ENCODE peak calls at places on chromosomes 2 and 18, in eight cellular contexts. One of them, this sample, is unnamed. For H3K4me1, the result is how much of the 10 kb centered on the place peaks cover.

GRCh38 chr2:205273148-205273547 is 409.2 kb upstream of the NRP2 start:
- DNase-seq in CD8-positive, alpha-beta memory T cell: no peak
- DNase-seq in stomach: no peak
- DNase-seq in OCI-LY7: no peak
- DNase-seq in tibial artery: no peak
- DNase-seq in H9: no peak
- DNase-seq in CD4-positive, CD25-positive, alpha-beta regulatory T cell: no peak
- DNase-seq in lower lobe of right lung: no peak
- DNase-seq in this sample: no peak

GRCh38 chr2:212032032-212032431 is 506.6 kb downstream of the ERBB4 start:
- DNase-seq in OCI-LY7: no peak
- DNase-seq in stomach: no peak
- DNase-seq in CD8-positive, alpha-beta memory T cell: no peak
- DNase-seq in tibial artery: no peak
- DNase-seq in lower lobe of right lung: no peak
- DNase-seq in CD4-positive, CD25-positive, alpha-beta regulatory T cell: no peak
- DNase-seq in H9: no peak
- DNase-seq in this sample: no peak

GRCh38 chr2:26054598-26055348 is 20.9 kb downstream of the RAB10 start:
- DNase-seq in CD8-positive, alpha-beta memory T cell: no peak
- DNase-seq in lower lobe of right lung: no peak
- DNase-seq in OCI-LY7: no peak
- DNase-seq in stomach: no peak
- DNase-seq in H9: no peak
- DNase-seq in CD4-positive, CD25-positive, alpha-beta regulatory T cell: no peak
- DNase-seq in tibial artery: no peak
- DNase-seq in this sample: no peak

GRCh38 chr18:46418657-46419260 is 238.3 kb downstream of the LOXHD1 start:
- DNase-seq in H9: no peak
- DNase-seq in CD8-positive, alpha-beta memory T cell: no peak
- DNase-seq in tibial artery: peak
- DNase-seq in stomach: no peak
- DNase-seq in lower lobe of right lung: no peak
- DNase-seq in OCI-LY7: no peak
- DNase-seq in CD4-positive, CD25-positive, alpha-beta regulatory T cell: no peak
- DNase-seq in this sample: peak

GRCh38 chr2:8309131-8309530 is 372.7 kb upstream of the ID2 start:
- DNase-seq in stomach: no peak
- DNase-seq in tibial artery: no peak
- DNase-seq in H9: peak
- DNase-seq in CD8-positive, alpha-beta memory T cell: no peak
- DNase-seq in CD4-positive, CD25-positive, alpha-beta regulatory T cell: no peak
- DNase-seq in OCI-LY7: peak
- DNase-seq in lower lobe of right lung: no peak
- DNase-seq in this sample: peak

GRCh38 chr18:79484661-79485621 is 89.2 kb downstream of the NFATC1 start:
- DNase-seq in CD8-positive, alpha-beta memory T cell: peak
- DNase-seq in tibial artery: peak
- DNase-seq in stomach: no peak
- DNase-seq in H9: no peak
- DNase-seq in CD4-positive, CD25-positive, alpha-beta regulatory T cell: no peak
- DNase-seq in lower lobe of right lung: peak
- DNase-seq in OCI-LY7: no peak
- DNase-seq in this sample: no peak

GRCh38 chr2:221573430-221574230 is 1.5 kb upstream of the EPHA4 start:
- DNase-seq in tibial artery: peak
- DNase-seq in CD4-positive, CD25-positive, alpha-beta regulatory T cell: peak
- DNase-seq in OCI-LY7: peak
- DNase-seq in H9: peak
- DNase-seq in stomach: peak
- DNase-seq in lower lobe of right lung: peak
- DNase-seq in CD8-positive, alpha-beta memory T cell: peak
- DNase-seq in this sample: peak

GRCh38 chr18:64271264-64271663 is 122.4 kb upstream of the LINC00305 start:
- DNase-seq in lower lobe of right lung: no peak
- DNase-seq in H9: no peak
- DNase-seq in CD8-positive, alpha-beta memory T cell: no peak
- DNase-seq in OCI-LY7: no peak
- DNase-seq in stomach: no peak
- DNase-seq in tibial artery: no peak
- DNase-seq in CD4-positive, CD25-positive, alpha-beta regulatory T cell: no peak
- DNase-seq in this sample: no peak

GRCh38 chr2:108935231-108935863 is 53.7 kb downstream of the EDAR start:
- DNase-seq in stomach: no peak
- DNase-seq in CD4-positive, CD25-positive, alpha-beta regulatory T cell: no peak
- DNase-seq in H9: no peak
- DNase-seq in OCI-LY7: no peak
- DNase-seq in CD8-positive, alpha-beta memory T cell: no peak
- DNase-seq in lower lobe of right lung: no peak
- DNase-seq in tibial artery: no peak
- DNase-seq in this sample: no peak

GRCh38 chr2:69495008-69495407 is 57.8 kb upstream of the NFU1 start:
- DNase-seq in H9: no peak
- DNase-seq in CD8-positive, alpha-beta memory T cell: no peak
- DNase-seq in CD4-positive, CD25-positive, alpha-beta regulatory T cell: no peak
- DNase-seq in lower lobe of right lung: no peak
- DNase-seq in stomach: no peak
- DNase-seq in OCI-LY7: no peak
- DNase-seq in tibial artery: no peak
- DNase-seq in this sample: no peak

GRCh38 chr18:7417742-7418141 is 149.4 kb upstream of the PTPRM start:
- DNase-seq in lower lobe of right lung: no peak
- DNase-seq in tibial artery: no peak
- DNase-seq in OCI-LY7: no peak
- DNase-seq in stomach: no peak
- DNase-seq in CD8-positive, alpha-beta memory T cell: no peak
- DNase-seq in CD4-positive, CD25-positive, alpha-beta regulatory T cell: no peak
- DNase-seq in H9: no peak
- DNase-seq in this sample: no peak

GRCh38 chr2:157538073-157538472 is 90.6 kb downstream of the ACVR1C start:
- DNase-seq in stomach: no peak
- DNase-seq in lower lobe of right lung: no peak
- DNase-seq in H9: no peak
- DNase-seq in CD8-positive, alpha-beta memory T cell: no peak
- DNase-seq in tibial artery: no peak
- DNase-seq in CD4-positive, CD25-positive, alpha-beta regulatory T cell: no peak
- DNase-seq in OCI-LY7: no peak
- DNase-seq in this sample: no peak

GRCh38 chr2:65437392-65438135 is 5.2 kb upstream of the SPRED2 start:
- DNase-seq in OCI-LY7: no peak
- DNase-seq in stomach: no peak
- DNase-seq in H9: peak
- DNase-seq in CD8-positive, alpha-beta memory T cell: no peak
- DNase-seq in CD4-positive, CD25-positive, alpha-beta regulatory T cell: no peak
- DNase-seq in lower lobe of right lung: no peak
- DNase-seq in tibial artery: no peak
- DNase-seq in this sample: peak

GRCh38 chr2:201938151-201938815 is 95.4 kb upstream of the FZD7 start:
- DNase-seq in stomach: no peak
- DNase-seq in CD4-positive, CD25-positive, alpha-beta regulatory T cell: no peak
- DNase-seq in tibial artery: no peak
- DNase-seq in CD8-positive, alpha-beta memory T cell: no peak
- DNase-seq in H9: no peak
- DNase-seq in lower lobe of right lung: no peak
- DNase-seq in OCI-LY7: no peak
- DNase-seq in this sample: peak

GRCh38 chr18:78976697-78977626 is 2.7 kb upstream of the SALL3 start:
- DNase-seq in stomach: no peak
- DNase-seq in H9: no peak
- DNase-seq in OCI-LY7: no peak
- DNase-seq in CD4-positive, CD25-positive, alpha-beta regulatory T cell: no peak
- DNase-seq in tibial artery: no peak
- DNase-seq in CD8-positive, alpha-beta memory T cell: no peak
- DNase-seq in lower lobe of right lung: no peak
- DNase-seq in this sample: peak

GRCh38 chr2:28269019-28269784 is 123.5 kb upstream of the FOSL2 start:
- DNase-seq in CD4-positive, CD25-positive, alpha-beta regulatory T cell: no peak
- DNase-seq in H9: no peak
- DNase-seq in tibial artery: no peak
- DNase-seq in lower lobe of right lung: no peak
- DNase-seq in stomach: peak
- DNase-seq in OCI-LY7: no peak
- DNase-seq in CD8-positive, alpha-beta memory T cell: no peak
- DNase-seq in this sample: peak
- H3K4me1 ChIP-seq in CD4-positive, CD25-positive, alpha-beta regulatory T cell: under half
- H3K4me1 ChIP-seq in H9: under half
- H3K4me1 ChIP-seq in tibial artery: under half
- H3K4me1 ChIP-seq in lower lobe of right lung: under half
- H3K4me1 ChIP-seq in stomach: under half
- H3K4me1 ChIP-seq in OCI-LY7: under half
- H3K4me1 ChIP-seq in CD8-positive, alpha-beta memory T cell: under half
- H3K4me1 ChIP-seq in this sample: under half

GRCh38 chr2:85237849-85238570 is 89.8 kb downstream of the TGOLN2 start:
- DNase-seq in stomach: no peak
- DNase-seq in H9: peak
- DNase-seq in tibial artery: no peak
- DNase-seq in lower lobe of right lung: peak
- DNase-seq in OCI-LY7: no peak
- DNase-seq in CD8-positive, alpha-beta memory T cell: no peak
- DNase-seq in CD4-positive, CD25-positive, alpha-beta regulatory T cell: no peak
- DNase-seq in this sample: peak

GRCh38 chr2:85240055-85240454 is 87.7 kb downstream of the TGOLN2 start:
- DNase-seq in stomach: no peak
- DNase-seq in H9: no peak
- DNase-seq in tibial artery: no peak
- DNase-seq in lower lobe of right lung: no peak
- DNase-seq in CD4-positive, CD25-positive, alpha-beta regulatory T cell: no peak
- DNase-seq in CD8-positive, alpha-beta memory T cell: no peak
- DNase-seq in OCI-LY7: no peak
- DNase-seq in this sample: no peak

GRCh38 chr2:85239102-85239501 is 88.7 kb downstream of the TGOLN2 start:
- DNase-seq in CD8-positive, alpha-beta memory T cell: no peak
- DNase-seq in OCI-LY7: no peak
- DNase-seq in CD4-positive, CD25-positive, alpha-beta regulatory T cell: no peak
- DNase-seq in tibial artery: no peak
- DNase-seq in lower lobe of right lung: no peak
- DNase-seq in H9: no peak
- DNase-seq in stomach: no peak
- DNase-seq in this sample: no peak

GRCh38 chr2:85236107-85236506 is 91.7 kb downstream of the TGOLN2 start:
- DNase-seq in tibial artery: no peak
- DNase-seq in lower lobe of right lung: no peak
- DNase-seq in H9: no peak
- DNase-seq in stomach: no peak
- DNase-seq in OCI-LY7: no peak
- DNase-seq in CD8-positive, alpha-beta memory T cell: no peak
- DNase-seq in CD4-positive, CD25-positive, alpha-beta regulatory T cell: no peak
- DNase-seq in this sample: no peak

GRCh38 chr2:85238607-85239006 is 89.2 kb downstream of the TGOLN2 start:
- DNase-seq in stomach: no peak
- DNase-seq in CD4-positive, CD25-positive, alpha-beta regulatory T cell: no peak
- DNase-seq in lower lobe of right lung: no peak
- DNase-seq in OCI-LY7: no peak
- DNase-seq in H9: no peak
- DNase-seq in tibial artery: no peak
- DNase-seq in CD8-positive, alpha-beta memory T cell: no peak
- DNase-seq in this sample: no peak
- H3K4me1 ChIP-seq in stomach: under half
- H3K4me1 ChIP-seq in CD4-positive, CD25-positive, alpha-beta regulatory T cell: under half
- H3K4me1 ChIP-seq in lower lobe of right lung: under half
- H3K4me1 ChIP-seq in OCI-LY7: under half
- H3K4me1 ChIP-seq in H9: under half
- H3K4me1 ChIP-seq in tibial artery: under half
- H3K4me1 ChIP-seq in CD8-positive, alpha-beta memory T cell: under half
- H3K4me1 ChIP-seq in this sample: under half

GRCh38 chr2:103235283-103235682 is 473.5 kb downstream of the TMEM182 start:
- DNase-seq in CD4-positive, CD25-positive, alpha-beta regulatory T cell: no peak
- DNase-seq in stomach: no peak
- DNase-seq in H9: no peak
- DNase-seq in OCI-LY7: no peak
- DNase-seq in CD8-positive, alpha-beta memory T cell: no peak
- DNase-seq in lower lobe of right lung: no peak
- DNase-seq in tibial artery: no peak
- DNase-seq in this sample: no peak

GRCh38 chr2:103230813-103231212 is 469.0 kb downstream of the TMEM182 start:
- DNase-seq in CD8-positive, alpha-beta memory T cell: no peak
- DNase-seq in OCI-LY7: no peak
- DNase-seq in lower lobe of right lung: no peak
- DNase-seq in tibial artery: no peak
- DNase-seq in CD4-positive, CD25-positive, alpha-beta regulatory T cell: no peak
- DNase-seq in H9: no peak
- DNase-seq in stomach: no peak
- DNase-seq in this sample: no peak

DNA sequence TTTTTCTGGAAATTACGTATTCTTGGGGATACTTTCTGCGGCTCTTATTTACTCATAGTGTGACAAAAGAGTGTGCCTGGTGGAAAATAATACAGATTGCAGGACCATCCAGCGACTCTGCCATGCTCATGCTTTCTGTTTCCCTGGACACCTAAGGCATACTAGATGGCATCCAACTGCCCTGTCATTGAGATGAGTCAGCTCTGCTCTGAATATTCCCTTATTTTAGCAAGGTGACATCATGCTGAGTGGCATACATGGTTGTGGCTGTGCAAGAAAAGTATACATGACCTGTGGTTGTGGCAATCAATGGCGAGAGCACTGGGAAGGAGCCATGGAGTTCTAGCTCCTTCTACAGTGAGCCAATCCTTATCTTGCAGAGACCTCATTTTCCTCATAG is 471.1 kb downstream of the TMEM182 start:
- DNase-seq in CD8-positive, alpha-beta memory T cell: no peak
- DNase-seq in CD4-positive, CD25-positive, alpha-beta regulatory T cell: no peak
- DNase-seq in tibial artery: no peak
- DNase-seq in OCI-LY7: no peak
- DNase-seq in stomach: no peak
- DNase-seq in lower lobe of right lung: no peak
- DNase-seq in H9: no peak
- DNase-seq in this sample: no peak
- H3K4me1 ChIP-seq in CD8-positive, alpha-beta memory T cell: under half
- H3K4me1 ChIP-seq in CD4-positive, CD25-positive, alpha-beta regulatory T cell: under half
- H3K4me1 ChIP-seq in tibial artery: under half
- H3K4me1 ChIP-seq in OCI-LY7: under half
- H3K4me1 ChIP-seq in stomach: under half
- H3K4me1 ChIP-seq in lower lobe of right lung: under half
- H3K4me1 ChIP-seq in H9: under half
- H3K4me1 ChIP-seq in this sample: under half

GRCh38 chr18:55403555-55403954 is 184.4 kb downstream of the TCF4 start:
- DNase-seq in stomach: no peak
- DNase-seq in tibial artery: no peak
- DNase-seq in OCI-LY7: no peak
- DNase-seq in CD8-positive, alpha-beta memory T cell: no peak
- DNase-seq in H9: no peak
- DNase-seq in lower lobe of right lung: no peak
- DNase-seq in CD4-positive, CD25-positive, alpha-beta regulatory T cell: no peak
- DNase-seq in this sample: no peak

GRCh38 chr18:55400590-55401274 is 187.3 kb downstream of the TCF4 start:
- DNase-seq in tibial artery: no peak
- DNase-seq in CD8-positive, alpha-beta memory T cell: no peak
- DNase-seq in lower lobe of right lung: no peak
- DNase-seq in CD4-positive, CD25-positive, alpha-beta regulatory T cell: no peak
- DNase-seq in stomach: no peak
- DNase-seq in OCI-LY7: no peak
- DNase-seq in H9: no peak
- DNase-seq in this sample: no peak

GRCh38 chr18:55402731-55403405 is 185.1 kb downstream of the TCF4 start:
- DNase-seq in CD4-positive, CD25-positive, alpha-beta regulatory T cell: no peak
- DNase-seq in CD8-positive, alpha-beta memory T cell: no peak
- DNase-seq in stomach: no peak
- DNase-seq in tibial artery: no peak
- DNase-seq in OCI-LY7: no peak
- DNase-seq in lower lobe of right lung: no peak
- DNase-seq in H9: no peak
- DNase-seq in this sample: no peak

GRCh38 chr18:55401638-55402191 is 186.3 kb downstream of the TCF4 start:
- DNase-seq in CD8-positive, alpha-beta memory T cell: no peak
- DNase-seq in H9: peak
- DNase-seq in CD4-positive, CD25-positive, alpha-beta regulatory T cell: no peak
- DNase-seq in stomach: no peak
- DNase-seq in OCI-LY7: no peak
- DNase-seq in tibial artery: no peak
- DNase-seq in lower lobe of right lung: no peak
- DNase-seq in this sample: peak

GRCh38 chr18:55401275-55401620 is 186.7 kb downstream of the TCF4 start:
- DNase-seq in tibial artery: no peak
- DNase-seq in OCI-LY7: no peak
- DNase-seq in lower lobe of right lung: no peak
- DNase-seq in H9: no peak
- DNase-seq in CD4-positive, CD25-positive, alpha-beta regulatory T cell: no peak
- DNase-seq in stomach: no peak
- DNase-seq in CD8-positive, alpha-beta memory T cell: no peak
- DNase-seq in this sample: no peak
- H3K4me1 ChIP-seq in tibial artery: half or more
- H3K4me1 ChIP-seq in OCI-LY7: under half
- H3K4me1 ChIP-seq in lower lobe of right lung: under half
- H3K4me1 ChIP-seq in H9: under half
- H3K4me1 ChIP-seq in CD4-positive, CD25-positive, alpha-beta regulatory T cell: under half
- H3K4me1 ChIP-seq in stomach: under half
- H3K4me1 ChIP-seq in CD8-positive, alpha-beta memory T cell: under half
- H3K4me1 ChIP-seq in this sample: under half

This sample was measured in endodermal cell.